ENCODE peak calls at places on chromosomes 12 and 14, in six cellular contexts. One of them, this sample, is unnamed.

GRCh38 chr14:64478634-64479250 is 13.4 kb downstream of the AKAP5 start:
- DNase-seq in cardiac muscle cell: no peak
- DNase-seq in MM.1S: no peak
- DNase-seq in H9: no peak
- DNase-seq in foreskin keratinocyte: no peak
- DNase-seq in stomach: no peak
- DNase-seq in this sample: peak

GRCh38 chr12:130764073-130764472 is 48.0 kb upstream of the RIMBP2 start:
- DNase-seq in MM.1S: no peak
- DNase-seq in H9: no peak
- DNase-seq in stomach: no peak
- DNase-seq in cardiac muscle cell: peak
- DNase-seq in foreskin keratinocyte: no peak
- DNase-seq in this sample: no peak

GRCh38 chr14:52692248-52692962 is 3.0 kb downstream of the ERO1A start:
- DNase-seq in foreskin keratinocyte: no peak
- DNase-seq in stomach: no peak
- DNase-seq in MM.1S: no peak
- DNase-seq in cardiac muscle cell: no peak
- DNase-seq in H9: no peak
- DNase-seq in this sample: no peak

GRCh38 chr12:127550271-127550670 is 716.7 kb upstream of the TMEM132C start:
- DNase-seq in H9: no peak
- DNase-seq in MM.1S: no peak
- DNase-seq in stomach: no peak
- DNase-seq in foreskin keratinocyte: no peak
- DNase-seq in cardiac muscle cell: no peak
- DNase-seq in this sample: peak

GRCh38 chr14:39426605-39427004 is 5.6 kb downstream of the FBXO33 start:
- DNase-seq in cardiac muscle cell: no peak
- DNase-seq in foreskin keratinocyte: no peak
- DNase-seq in MM.1S: peak
- DNase-seq in H9: no peak
- DNase-seq in stomach: no peak
- DNase-seq in this sample: peak

GRCh38 chr14:70281938-70282337 is 77.5 kb downstream of the COX16 start:
- DNase-seq in MM.1S: no peak
- DNase-seq in cardiac muscle cell: no peak
- DNase-seq in foreskin keratinocyte: no peak
- DNase-seq in H9: no peak
- DNase-seq in stomach: no peak
- DNase-seq in this sample: no peak

GRCh38 chr12:67457799-67458680 is 188.9 kb downstream of the CAND1 start:
- DNase-seq in stomach: no peak
- DNase-seq in cardiac muscle cell: no peak
- DNase-seq in H9: no peak
- DNase-seq in foreskin keratinocyte: peak
- DNase-seq in MM.1S: no peak
- DNase-seq in this sample: no peak

GRCh38 chr12:128191380-128191779 is 75.6 kb upstream of the TMEM132C start:
- DNase-seq in foreskin keratinocyte: no peak
- DNase-seq in stomach: no peak
- DNase-seq in MM.1S: no peak
- DNase-seq in H9: peak
- DNase-seq in cardiac muscle cell: no peak
- DNase-seq in this sample: no peak

GRCh38 chr14:54646576-54647130 is 79.7 kb downstream of the SAMD4A start:
- DNase-seq in H9: no peak
- DNase-seq in foreskin keratinocyte: no peak
- DNase-seq in cardiac muscle cell: no peak
- DNase-seq in MM.1S: no peak
- DNase-seq in stomach: no peak
- DNase-seq in this sample: no peak

GRCh38 chr12:118103601-118104382 is at the start of gene VSIG10:
- DNase-seq in MM.1S: no peak
- DNase-seq in H9: peak
- DNase-seq in stomach: peak
- DNase-seq in foreskin keratinocyte: no peak
- DNase-seq in cardiac muscle cell: peak
- DNase-seq in this sample: peak

GRCh38 chr12:17928708-17929366 is 161.2 kb downstream of the RERGL start:
- DNase-seq in stomach: no peak
- DNase-seq in H9: no peak
- DNase-seq in MM.1S: no peak
- DNase-seq in cardiac muscle cell: no peak
- DNase-seq in foreskin keratinocyte: peak
- DNase-seq in this sample: peak

GRCh38 chr14:81765654-81766275 is 232.1 kb upstream of the SEL1L start:
- DNase-seq in MM.1S: peak
- DNase-seq in cardiac muscle cell: no peak
- DNase-seq in foreskin keratinocyte: no peak
- DNase-seq in H9: no peak
- DNase-seq in stomach: no peak
- DNase-seq in this sample: no peak
- H3K27ac ChIP-seq in MM.1S: no peak
- H3K27ac ChIP-seq in cardiac muscle cell: no peak
- H3K27ac ChIP-seq in foreskin keratinocyte: no peak
- H3K27ac ChIP-seq in H9: no peak
- H3K27ac ChIP-seq in stomach: no peak
- H3K27ac ChIP-seq in this sample: no peak

DNA sequence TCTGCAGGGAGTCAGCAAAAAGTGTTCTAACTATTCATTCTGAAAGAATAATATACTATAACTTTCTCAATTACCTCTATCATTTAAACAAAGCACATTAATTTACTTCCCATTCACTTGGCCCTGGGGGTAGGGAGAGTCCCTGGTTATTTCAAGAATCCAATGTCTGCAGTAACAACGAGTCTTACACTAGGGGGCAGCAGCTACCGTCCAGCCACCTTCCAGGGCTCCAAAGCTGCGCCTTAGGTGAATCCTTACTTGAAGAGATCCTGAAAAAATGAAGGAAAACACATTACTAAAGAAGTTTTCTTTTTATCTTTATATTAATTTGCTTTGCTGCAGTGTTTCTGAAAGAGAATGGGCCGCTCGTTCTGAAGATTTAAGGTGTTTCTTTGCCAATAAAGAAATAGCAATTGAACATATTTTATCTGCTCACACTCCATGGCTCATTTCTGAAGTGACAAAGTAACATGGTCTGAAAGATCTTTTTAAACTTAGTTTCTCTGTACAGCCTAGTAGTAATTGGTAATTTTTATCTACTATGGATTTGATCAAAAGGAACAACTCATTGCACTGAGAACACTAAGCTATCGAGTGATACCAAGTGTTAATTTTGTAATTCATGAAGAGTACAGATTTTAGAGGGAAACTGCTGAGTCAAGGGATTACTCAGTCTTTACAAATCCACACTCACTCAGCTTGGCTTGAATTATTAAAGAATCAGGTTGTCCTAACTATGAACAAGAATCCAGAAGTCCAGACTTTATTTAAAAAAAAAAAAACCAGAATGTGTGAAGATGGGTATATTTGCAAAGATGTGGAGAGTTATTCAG is 27.6 kb downstream of the BHLHE41 start:
- DNase-seq in MM.1S: peak
- DNase-seq in H9: peak
- DNase-seq in cardiac muscle cell: peak
- DNase-seq in stomach: peak
- DNase-seq in foreskin keratinocyte: peak
- DNase-seq in this sample: peak
- TF ChIP-seq CTCF in MM.1S: peak
- TF ChIP-seq CTCF in H9: peak
- TF ChIP-seq CTCF in cardiac muscle cell: peak
- TF ChIP-seq CTCF in stomach: peak
- TF ChIP-seq CTCF in foreskin keratinocyte: peak
- TF ChIP-seq CTCF in this sample: peak

DNA sequence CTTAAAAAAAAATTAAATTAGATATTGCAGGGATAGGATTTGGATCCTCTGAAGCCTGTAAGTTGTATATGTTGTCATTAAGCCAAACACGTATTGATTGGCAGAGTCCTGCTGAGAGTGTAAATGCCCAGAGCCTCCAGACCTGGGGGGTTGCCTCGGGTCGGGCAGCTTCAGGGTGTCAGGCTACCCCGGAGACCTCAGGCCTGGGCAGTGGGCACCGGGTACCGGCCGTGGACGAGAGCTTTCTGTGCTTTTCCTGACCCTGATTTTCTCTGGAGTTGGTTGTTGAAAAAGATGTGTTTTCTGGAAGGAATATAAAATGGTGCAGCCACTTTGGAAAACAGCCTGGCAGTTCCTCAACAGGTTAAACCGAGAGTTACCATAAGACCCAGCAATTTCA is 96.1 kb downstream of the DNAH10 start:
- DNase-seq in foreskin keratinocyte: no peak
- DNase-seq in H9: no peak
- DNase-seq in cardiac muscle cell: no peak
- DNase-seq in MM.1S: no peak
- DNase-seq in stomach: no peak
- DNase-seq in this sample: no peak
- H3K27ac ChIP-seq in foreskin keratinocyte: no peak
- H3K27ac ChIP-seq in H9: no peak
- H3K27ac ChIP-seq in cardiac muscle cell: no peak
- H3K27ac ChIP-seq in MM.1S: no peak
- H3K27ac ChIP-seq in stomach: no peak
- H3K27ac ChIP-seq in this sample: no peak

DNA sequence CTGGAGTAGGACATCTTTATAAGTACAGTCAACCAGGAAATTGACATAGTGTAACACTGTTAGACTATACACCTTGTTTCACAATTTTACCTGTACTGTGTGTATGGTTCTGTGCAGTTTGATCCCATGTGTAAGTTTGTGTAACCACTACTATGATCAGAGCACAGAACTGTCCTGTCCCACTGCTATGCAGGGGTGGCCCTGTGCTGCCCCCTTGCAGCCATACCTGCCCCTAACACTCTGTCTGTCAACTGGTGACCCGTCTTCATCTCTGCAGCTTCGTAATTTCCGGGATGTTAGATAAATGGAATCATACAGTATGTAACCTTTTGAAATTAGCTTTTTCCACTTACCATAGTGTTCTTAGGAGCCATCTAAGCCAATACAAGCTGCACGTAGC is 58.7 kb upstream of the RD3L start:
- DNase-seq in stomach: no peak
- DNase-seq in MM.1S: no peak
- DNase-seq in H9: no peak
- DNase-seq in cardiac muscle cell: peak
- DNase-seq in foreskin keratinocyte: no peak
- DNase-seq in this sample: no peak
- TF ChIP-seq CTCF in stomach: no peak
- TF ChIP-seq CTCF in MM.1S: peak
- TF ChIP-seq CTCF in H9: peak
- TF ChIP-seq CTCF in cardiac muscle cell: peak
- TF ChIP-seq CTCF in foreskin keratinocyte: peak
- TF ChIP-seq CTCF in this sample: no peak

This sample was measured in RWPE1.